ENCODE peak calls at places on chromosomes 7 and 10, in four cellular contexts. C is fibroblast of the aortic adventitia, P is AG10803, S is esophagus squamous epithelium. W is an unnamed sample.

GRCh38 chr7:20799566-20800377 is 13.1 kb upstream of the SP8 start:
- DNase-seq in S (no peak), C (no peak), P (no peak), W (no peak)

GRCh38 chr10:106285199-106285598 is 879.3 kb downstream of the SORCS1 start:
- DNase-seq in S (no peak), C (no peak), P (peak), W (no peak)

GRCh38 chr7:129684777-129685176 is 73.3 kb downstream of the NRF1 start:
- DNase-seq in S (no peak), P (no peak), C (peak), W (no peak)

GRCh38 chr7:105141068-105141467 is 127.1 kb downstream of the KMT2E start:
- DNase-seq in P (peak), S (no peak), C (peak), W (peak)

GRCh38 chr10:8054498-8055407 is at the start of gene GATA3:
- DNase-seq in C (peak), S (no peak), P (peak), W (peak)

GRCh38 chr7:35865287-35865686 is 64.4 kb downstream of the SEPTIN7 start:
- DNase-seq in S (no peak), C (peak), P (no peak), W (no peak)

GRCh38 chr7:154684651-154685563 is 318.0 kb downstream of the PAXIP1 start:
- DNase-seq in C (no peak), S (no peak), P (no peak), W (no peak)

GRCh38 chr10:49212783-49213182 is 24.6 kb upstream of the TMEM273 start:
- DNase-seq in S (no peak), C (no peak), P (no peak), W (peak)

GRCh38 chr7:28748934-28749584 is 209.1 kb downstream of the TRIL start:
- DNase-seq in P (peak), S (no peak), C (peak), W (peak)

GRCh38 chr7:115802415-115802814 is 228.1 kb downstream of the TFEC start:
- DNase-seq in C (no peak), S (no peak), P (no peak), W (no peak)

GRCh38 chr10:21315321-21316220 is 209.9 kb downstream of the SKIDA1 start:
- DNase-seq in P (peak), S (no peak), C (peak), W (no peak)

GRCh38 chr7:33794419-33794818 is 110.9 kb upstream of the BMPER start:
- DNase-seq in P (no peak), S (no peak), C (no peak), W (no peak)

GRCh38 chr7:43803865-43804264 is 45.4 kb downstream of the BLVRA start:
- DNase-seq in C (no peak), P (no peak), S (no peak), W (no peak)

GRCh38 chr10:14010083-14010551 is 320.6 kb downstream of the FRMD4A start:
- DNase-seq in S (no peak), P (peak), C (peak), W (no peak)

GRCh38 chr7:40234666-40235065 is 99.9 kb downstream of the SUGCT start:
- DNase-seq in C (no peak), S (no peak), P (no peak), W (no peak)

GRCh38 chr10:33249659-33250058 is 84.8 kb downstream of the NRP1 start:
- DNase-seq in P (peak), S (no peak), C (no peak), W (no peak)

GRCh38 chr7:6387734-6388294 is 59.9 kb downstream of the DAGLB start:
- DNase-seq in C (no peak), S (no peak), P (no peak), W (no peak)

DNA sequence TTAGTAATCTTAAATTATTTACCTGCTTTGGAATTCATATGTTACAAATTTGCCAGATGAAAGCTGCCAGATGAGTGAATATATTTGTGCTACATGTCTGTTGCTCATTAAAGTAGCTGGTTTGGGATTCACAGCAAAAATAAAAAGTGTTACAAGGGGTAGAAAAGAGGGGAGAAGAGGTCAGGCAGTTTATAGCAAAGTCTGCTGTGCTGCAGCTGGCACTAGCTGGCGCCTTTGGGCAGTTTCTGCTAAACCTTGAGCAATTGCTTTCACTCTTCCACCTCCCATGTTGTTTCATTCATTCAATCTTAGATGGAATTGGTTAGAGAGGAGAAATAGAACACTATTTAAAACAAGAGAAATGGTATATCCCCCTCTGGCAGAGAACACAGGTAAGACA is 404.1 kb upstream of the LRGUK start:
- DNase-seq in S (no peak), C (no peak), P (no peak), W (no peak)
- H3K4me3 ChIP-seq in S (no peak), C (no peak), P (no peak), W (no peak)

GRCh38 chr7:112160130-112160770 is 45.9 kb downstream of the DOCK4 start:
- DNase-seq in P (no peak), S (no peak), C (peak), W (no peak)

GRCh38 chr7:112163021-112163310 is 43.2 kb downstream of the DOCK4 start:
- DNase-seq in S (no peak), C (no peak), P (no peak), W (no peak)

GRCh38 chr7:112160771-112161150 is 45.4 kb downstream of the DOCK4 start:
- DNase-seq in S (no peak), P (no peak), C (no peak), W (no peak)

GRCh38 chr7:112162161-112163020 is 43.8 kb downstream of the DOCK4 start:
- DNase-seq in S (no peak), P (no peak), C (peak), W (no peak)

GRCh38 chr7:112161253-112162160 is 44.7 kb downstream of the DOCK4 start:
- DNase-seq in S (no peak), P (no peak), C (no peak), W (no peak)
- H3K4me3 ChIP-seq in S (no peak), P (no peak), C (no peak), W (no peak)

DNA sequence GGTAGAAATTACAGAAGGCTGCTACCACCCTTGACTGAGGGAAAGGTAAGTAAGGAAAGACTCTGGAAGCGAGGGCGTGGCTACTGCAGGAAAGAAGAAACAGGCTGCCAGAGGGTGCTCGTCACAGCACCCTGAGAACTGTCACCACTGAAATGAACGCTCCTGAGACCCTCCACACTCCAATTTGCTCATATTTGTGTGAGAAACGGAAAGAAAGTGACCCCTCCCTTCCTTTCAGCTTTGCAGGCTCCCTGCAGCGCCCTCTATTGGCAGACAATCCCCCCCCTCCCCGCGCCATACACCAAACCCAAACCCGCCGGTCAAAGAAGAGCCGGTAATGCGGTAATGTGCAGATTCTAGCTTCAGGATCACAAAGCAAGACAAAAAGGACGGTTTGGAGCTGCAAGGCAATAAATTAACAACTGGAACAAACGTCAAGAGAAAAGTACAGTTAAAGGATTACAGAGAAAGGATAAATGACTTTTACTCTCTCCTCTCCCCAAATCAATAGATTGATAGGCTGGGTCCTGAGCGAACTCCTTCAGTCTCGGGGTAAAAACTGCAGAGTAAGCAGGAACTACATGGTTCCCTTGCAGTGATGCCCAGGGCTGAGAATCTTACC is 47.7 kb downstream of the STEAP1B start:
- DNase-seq in S (no peak), C (peak), P (peak), W (no peak)
- H3K4me3 ChIP-seq in S (peak), C (no peak), P (peak), W (no peak)

GRCh38 chr10:73590881-73591577 is at the start of gene USP54:
- DNase-seq in S (no peak), C (peak), P (peak), W (peak)

GRCh38 chr10:73591935-73592699 is 975 bp upstream of the USP54 start:
- DNase-seq in C (peak), S (no peak), P (peak), W (peak)

GRCh38 chr10:73591578-73591902 is 398 bp upstream of the USP54 start:
- DNase-seq in P (no peak), S (no peak), C (no peak), W (no peak)

GRCh38 chr10:73588656-73589055 is 2.5 kb downstream of the USP54 start:
- DNase-seq in P (no peak), S (no peak), C (peak), W (no peak)

GRCh38 chr10:73589538-73590126 is 1.5 kb downstream of the USP54 start:
- DNase-seq in C (no peak), P (no peak), S (no peak), W (no peak)
- H3K4me3 ChIP-seq in C (no peak), P (no peak), S (no peak), W (no peak)

GRCh38 chr7:143286522-143286890 is 1.6 kb upstream of the CASP2 start:
- DNase-seq in S (no peak), C (no peak), P (no peak), W (no peak)

GRCh38 chr7:143287321-143287934 is 723 bp upstream of the CASP2 start:
- DNase-seq in S (no peak), C (no peak), P (no peak), W (no peak)

GRCh38 chr7:143284591-143285453 is at the start of gene TMEM139:
- DNase-seq in C (no peak), S (no peak), P (no peak), W (no peak)

GRCh38 chr7:143285806-143286521 is 1.2 kb downstream of the TMEM139 start:
- DNase-seq in C (no peak), S (no peak), P (no peak), W (no peak)

DNA sequence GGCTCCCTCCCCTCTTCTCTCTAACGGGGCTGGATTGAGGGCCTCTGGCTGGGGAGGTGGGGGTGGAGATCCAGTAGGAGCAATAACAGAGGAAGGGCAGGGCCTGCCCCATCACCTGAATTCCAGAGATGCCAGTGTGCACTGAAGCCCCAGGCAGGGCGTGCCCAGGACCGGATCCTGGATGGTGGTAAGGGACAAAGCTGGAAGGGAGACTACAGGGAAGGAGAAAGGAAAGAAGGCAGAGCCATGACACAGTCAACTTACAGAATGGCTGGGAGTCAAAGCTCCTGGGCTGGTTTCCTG is 647 bp downstream of the TMEM139 start:
- DNase-seq in C (no peak), S (no peak), P (no peak), W (no peak)
- H3K4me3 ChIP-seq in C (no peak), S (no peak), P (no peak), W (no peak)

GRCh38 chr10:89554433-89554832 is 19.0 kb upstream of the SLC16A12 start:
- DNase-seq in S (no peak), C (no peak), P (no peak), W (no peak)
- H3K4me3 ChIP-seq in S (no peak), C (no peak), P (no peak), W (no peak)

DNA sequence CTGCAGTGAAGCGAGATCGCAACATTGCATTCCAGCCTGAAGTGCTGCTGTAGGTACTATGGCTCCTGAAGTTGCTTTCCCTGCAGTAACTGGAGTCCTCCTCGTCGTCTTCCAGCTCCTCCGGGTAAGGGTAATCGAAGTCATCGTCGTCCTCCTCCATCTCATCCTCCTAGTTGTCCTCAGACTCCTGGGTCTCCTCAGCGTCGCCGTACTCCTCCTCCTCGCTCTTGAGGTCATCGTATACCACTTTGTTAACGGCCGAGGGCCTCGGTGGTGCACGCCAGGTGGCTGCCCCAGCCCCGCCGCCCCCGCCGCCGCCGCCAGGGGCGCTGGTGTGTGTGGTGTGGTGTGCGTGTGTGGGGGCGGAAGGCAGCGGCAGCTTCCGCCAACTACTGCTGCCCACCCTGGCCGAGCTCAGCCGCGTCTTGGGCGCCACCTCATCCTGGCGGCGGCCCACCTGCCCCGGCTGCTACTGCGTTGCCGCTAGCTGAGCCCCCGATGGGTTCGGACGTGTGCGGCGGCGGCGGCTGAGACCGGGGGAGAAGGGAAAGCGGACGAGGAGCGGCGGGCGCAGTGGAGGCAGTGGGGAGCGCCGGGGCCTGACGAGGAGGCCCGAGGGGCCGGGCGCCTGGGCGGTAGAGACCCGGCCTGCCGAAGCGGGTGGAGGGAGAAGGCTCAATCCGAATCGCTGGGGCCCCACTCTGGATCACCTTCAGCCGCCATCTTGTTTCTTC is 11.8 kb upstream of the ACBD5 start:
- DNase-seq in C (peak), P (peak), S (no peak), W (no peak)
- H3K4me3 ChIP-seq in C (peak), P (peak), S (peak), W (no peak)

DNA sequence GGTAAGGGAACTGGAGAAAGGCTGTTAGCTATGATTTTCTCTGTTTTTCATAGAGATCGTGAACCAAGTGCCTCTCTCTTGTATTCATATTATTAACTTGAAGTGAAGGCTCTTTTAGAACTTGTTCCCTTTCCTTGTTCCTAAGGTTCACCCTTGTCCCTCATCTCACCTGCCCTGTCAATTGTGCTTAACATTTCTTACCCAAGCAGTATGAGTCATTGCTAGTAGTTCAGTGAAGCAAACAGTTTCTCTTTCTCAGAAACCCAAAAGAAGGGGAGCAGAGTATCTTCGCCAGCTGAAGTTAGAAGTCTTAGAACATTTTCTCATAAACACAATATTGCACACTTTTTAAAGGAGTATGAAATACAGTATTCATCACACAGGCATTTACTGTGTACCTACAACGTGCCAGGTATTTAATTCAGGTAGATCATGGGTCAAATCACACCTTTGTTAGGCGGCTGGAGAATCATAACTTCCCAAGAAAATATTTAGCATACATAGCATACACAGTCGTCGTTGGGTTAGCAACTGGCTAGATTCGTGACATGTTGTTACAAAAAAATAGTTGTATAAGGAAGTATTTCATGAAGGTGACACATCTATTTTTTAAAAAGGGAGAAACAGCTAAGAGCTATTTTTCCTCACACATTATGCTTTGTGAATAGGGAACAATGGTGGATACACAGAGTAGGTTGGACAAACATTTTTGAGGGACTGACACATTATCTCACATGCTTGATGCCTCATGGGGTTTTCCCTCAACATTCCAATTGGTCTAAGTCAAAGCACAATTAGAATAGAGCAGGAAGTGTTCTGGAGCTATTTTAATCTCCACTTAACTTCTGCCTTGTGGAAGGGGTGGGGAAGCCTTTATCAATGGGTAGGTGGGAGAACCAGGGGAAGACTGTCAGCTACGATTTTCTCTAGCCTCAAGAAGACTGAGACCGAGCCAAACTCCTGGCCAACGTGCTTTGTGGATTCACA is 13.2 kb downstream of the HDAC9 start:
- DNase-seq in S (no peak), C (peak), P (peak), W (no peak)
- H3K4me3 ChIP-seq in S (no peak), C (peak), P (peak), W (no peak)

DNA sequence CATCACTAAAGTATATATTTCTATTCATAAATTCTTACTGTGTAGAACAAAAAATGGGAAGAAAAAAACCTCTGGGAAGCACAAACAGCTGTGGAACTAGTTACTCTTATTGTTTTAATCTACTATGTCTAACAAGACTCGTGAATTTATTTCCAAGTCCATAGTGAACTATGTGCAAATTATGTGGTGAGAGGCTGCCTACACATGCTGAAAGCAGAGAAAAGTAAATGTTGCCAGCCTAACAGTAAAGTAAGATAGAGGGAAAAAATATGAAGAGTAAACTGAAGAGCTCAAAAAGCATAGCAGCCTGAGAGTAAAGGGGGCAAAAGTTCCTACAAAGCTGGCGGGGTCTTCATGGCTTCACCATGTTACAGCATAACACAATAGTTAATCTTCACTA is 3.0 kb downstream of the GDI2 start:
- DNase-seq in S (no peak), C (no peak), P (no peak), W (no peak)
- H3K4me3 ChIP-seq in S (no peak), C (peak), P (peak), W (no peak)